ENCODE peak calls at places on chromosome 16, in four cellular contexts. E, N, R and K are unnamed samples.

GRCh38 chr16:62596101-62596500 is 559.9 kb upstream of the CDH8 start:
- DNase-seq in E (no peak), N (no peak), R (no peak), K (no peak)

GRCh38 chr16:71645450-71645849 is 19.5 kb downstream of the MARVELD3 start:
- DNase-seq in E (peak), N (no peak), R (peak), K (no peak)

GRCh38 chr16:86681440-86681838 is 103.1 kb downstream of the FOXL1 start:
- DNase-seq in E (peak), N (no peak), R (no peak), K (no peak)

GRCh38 chr16:69448470-69449193 is 24.2 kb downstream of the CYB5B start:
- DNase-seq in E (peak), N (no peak), R (no peak), K (no peak)

GRCh38 chr16:10280262-10281170 is 98.3 kb upstream of the GRIN2A start:
- DNase-seq in E (no peak), N (no peak), R (no peak), K (no peak)

GRCh38 chr16:17296412-17296811 is 174.3 kb downstream of the XYLT1 start:
- DNase-seq in E (no peak), N (no peak), R (no peak), K (no peak)

GRCh38 chr16:89093602-89094251 is at the start of gene ACSF3:
- DNase-seq in E (peak), N (peak), R (peak), K (peak)

GRCh38 chr16:4787627-4788482 is at the start of gene SEPTIN12:
- DNase-seq in E (no peak), N (no peak), R (no peak), K (no peak)

GRCh38 chr16:67213197-67214019 is 13.5 kb upstream of the TMEM208 start:
- DNase-seq in E (no peak), N (no peak), R (no peak), K (no peak)

GRCh38 chr16:47018223-47018891 is 44.9 kb upstream of the DNAJA2 start:
- DNase-seq in E (no peak), N (peak), R (peak), K (peak)